ENCODE peak calls at places on chromosomes 3 and 15, in five cellular contexts. V, C, D, M and A are unnamed samples.

GRCh38 chr3:45864760-45865567 is 21.4 kb upstream of the CCR9 start:
- DNase-seq in V (no peak), C (no peak), D (no peak), M (no peak), A (no peak)

GRCh38 chr15:87631775-87632174 is 624.8 kb downstream of the NTRK3 start:
- DNase-seq in V (no peak), C (no peak), D (no peak), M (no peak), A (no peak)

GRCh38 chr15:66751579-66751978 is 49.5 kb downstream of the SMAD6 start:
- DNase-seq in V (no peak), C (no peak), D (no peak), M (no peak), A (no peak)

GRCh38 chr15:28096720-28097431 is 2.2 kb downstream of the OCA2 start:
- DNase-seq in V (no peak), C (no peak), D (no peak), M (peak), A (no peak)

GRCh38 chr3:109731639-109732473 is 394.5 kb upstream of the DPPA4 start:
- DNase-seq in V (peak), C (peak), D (peak), M (peak), A (no peak)

GRCh38 chr15:70209499-70209898 is 111.8 kb upstream of the TLE3 start:
- DNase-seq in V (no peak), C (no peak), D (no peak), M (no peak), A (no peak)

GRCh38 chr3:5476403-5476802 is 288.9 kb downstream of the EDEM1 start:
- DNase-seq in V (no peak), C (no peak), D (no peak), M (no peak), A (no peak)

GRCh38 chr3:152403632-152404066 is 134.9 kb downstream of the MBNL1 start:
- DNase-seq in V (peak), C (no peak), D (no peak), M (no peak), A (no peak)

GRCh38 chr3:51622868-51623267 is 48.2 kb upstream of the TEX264 start:
- DNase-seq in V (peak), C (peak), D (no peak), M (no peak), A (no peak)

GRCh38 chr15:49622561-49622960 is 1.7 kb downstream of the DTWD1 start:
- DNase-seq in V (no peak), C (peak), D (no peak), M (peak), A (no peak)

GRCh38 chr3:14801031-14801430 is 17.7 kb upstream of the FGD5 start:
- DNase-seq in V (no peak), C (no peak), D (no peak), M (no peak), A (no peak)

GRCh38 chr3:108472011-108472591 is 38.3 kb downstream of the MYH15 start:
- DNase-seq in V (peak), C (peak), D (no peak), M (no peak), A (no peak)

GRCh38 chr15:24678485-24678884 is 2.9 kb downstream of the NPAP1 start:
- DNase-seq in V (no peak), C (no peak), D (no peak), M (peak), A (no peak)

GRCh38 chr3:193407156-193407555 is 28.6 kb upstream of the ATP13A5 start:
- DNase-seq in V (no peak), C (no peak), D (no peak), M (peak), A (no peak)

GRCh38 chr15:100893964-100894295 is 14.3 kb downstream of the ALDH1A3 start:
- DNase-seq in V (no peak), C (no peak), D (no peak), M (no peak), A (no peak)

GRCh38 chr3:180492047-180492446 is 109.9 kb upstream of the TTC14 start:
- DNase-seq in V (no peak), C (no peak), D (no peak), M (no peak), A (no peak)

GRCh38 chr3:47261301-47261700 is 21.3 kb downstream of the KIF9 start:
- DNase-seq in V (no peak), C (no peak), D (no peak), M (no peak), A (no peak)

GRCh38 chr15:31305375-31305774 is 21.3 kb upstream of the KLF13 start:
- DNase-seq in V (no peak), C (no peak), D (no peak), M (no peak), A (no peak)

GRCh38 chr15:71821547-71822129 is 11.3 kb downstream of the NR2E3 start:
- DNase-seq in V (no peak), C (no peak), D (no peak), M (no peak), A (no peak)

GRCh38 chr3:140206196-140207040 is 271.4 kb downstream of the CLSTN2 start:
- DNase-seq in V (peak), C (peak), D (no peak), M (peak), A (no peak)

GRCh38 chr3:98897701-98898100 is 3.8 kb downstream of the DCBLD2 start:
- DNase-seq in V (no peak), C (peak), D (no peak), M (no peak), A (no peak)

GRCh38 chr15:75706682-75706954 is 6.0 kb downstream of the CSPG4 start:
- DNase-seq in V (no peak), C (no peak), D (no peak), M (no peak), A (no peak)
- H3K4me3 ChIP-seq in V (no peak), C (no peak), D (no peak), M (no peak), A (no peak)

GRCh38 chr15:52791776-52792175 is 1.6 kb upstream of the ONECUT1 start:
- DNase-seq in V (no peak), C (no peak), D (no peak), M (no peak), A (no peak)
- H3K4me3 ChIP-seq in V (no peak), C (no peak), D (no peak), M (peak), A (no peak)

GRCh38 chr3:184512621-184513020 is 49.0 kb upstream of the EPHB3 start:
- DNase-seq in V (no peak), C (no peak), D (no peak), M (no peak), A (no peak)

GRCh38 chr3:184513276-184514150 is 48.1 kb upstream of the EPHB3 start:
- DNase-seq in V (peak), C (peak), D (peak), M (peak), A (no peak)

GRCh38 chr3:184508938-184509337 is 52.6 kb upstream of the EPHB3 start:
- DNase-seq in V (no peak), C (no peak), D (no peak), M (no peak), A (no peak)

GRCh38 chr3:184511741-184512140 is 49.8 kb upstream of the EPHB3 start:
- DNase-seq in V (no peak), C (no peak), D (no peak), M (no peak), A (no peak)

DNA sequence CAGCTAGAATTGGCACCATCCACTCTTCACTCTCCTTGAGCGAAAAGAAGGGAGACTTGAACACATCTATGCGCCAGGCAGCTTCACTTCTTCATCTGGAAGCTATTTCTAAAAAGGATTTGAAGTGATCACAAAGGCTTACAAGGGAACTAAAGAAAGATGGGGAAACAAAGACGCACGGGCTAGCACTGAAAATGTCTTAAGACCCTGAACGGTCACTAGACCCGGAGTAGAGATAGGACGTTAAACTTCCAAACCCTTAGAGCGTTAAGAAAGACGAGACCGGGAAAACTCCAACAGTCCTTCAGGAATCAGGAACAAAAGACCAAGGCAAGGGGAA is 47.5 kb upstream of the EPHB3 start:
- DNase-seq in V (no peak), C (no peak), D (no peak), M (peak), A (no peak)
- H3K4me3 ChIP-seq in V (peak), C (no peak), D (peak), M (peak), A (no peak)

GRCh38 chr3:121552797-121553196 is 7.0 kb upstream of the POLQ start:
- DNase-seq in V (no peak), C (no peak), D (no peak), M (no peak), A (no peak)

GRCh38 chr3:121557426-121557934 is 10.3 kb upstream of the ARGFX start:
- DNase-seq in V (no peak), C (no peak), D (no peak), M (no peak), A (no peak)

DNA sequence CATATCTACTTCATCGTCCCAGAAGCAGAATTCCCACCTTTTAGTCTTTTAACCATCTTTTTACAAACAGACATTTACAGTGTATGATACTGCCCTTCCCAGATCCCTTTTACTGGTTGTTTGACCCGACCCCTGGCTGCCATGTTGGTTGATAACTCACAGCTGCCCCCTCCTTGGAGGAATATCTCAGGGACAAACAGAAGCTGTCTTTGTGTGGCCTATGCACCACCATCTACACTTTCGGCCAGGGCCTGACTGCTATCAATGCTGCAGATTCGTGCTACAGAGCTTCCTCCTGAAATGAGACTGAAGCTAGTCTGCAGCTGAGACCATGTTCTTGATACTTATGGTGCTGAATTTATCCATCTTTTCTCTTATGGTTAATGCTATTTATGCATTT is 6.6 kb upstream of the POLQ start:
- DNase-seq in V (no peak), C (no peak), D (no peak), M (no peak), A (no peak)
- H3K4me3 ChIP-seq in V (no peak), C (no peak), D (no peak), M (no peak), A (no peak)

DNA sequence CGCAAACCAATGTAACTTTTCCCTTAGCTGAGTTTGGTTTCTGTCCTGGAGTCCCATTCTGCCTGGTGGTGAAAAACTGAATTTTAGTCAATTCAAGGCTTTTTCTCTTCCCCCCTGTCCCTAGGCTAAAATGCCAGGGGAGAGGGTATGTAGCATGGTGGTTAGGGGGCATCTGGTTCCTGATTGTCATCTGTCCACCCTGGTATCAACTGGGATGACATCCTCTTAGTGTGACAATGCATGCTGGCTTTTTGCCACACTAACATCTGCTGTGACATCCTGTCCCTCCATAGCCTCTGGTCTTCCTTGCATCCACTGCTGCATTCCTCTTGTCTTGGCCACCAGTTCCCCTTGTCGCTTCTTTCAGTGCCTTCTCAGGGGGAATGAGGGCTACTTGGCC is 73.7 kb downstream of the ABHD5 start:
- DNase-seq in V (no peak), C (no peak), D (no peak), M (no peak), A (no peak)
- H3K4me3 ChIP-seq in V (no peak), C (no peak), D (no peak), M (no peak), A (no peak)

GRCh38 chr3:58217209-58217811 is 6.5 kb upstream of the DNASE1L3 start:
- DNase-seq in V (no peak), C (peak), D (no peak), M (peak), A (peak)
- H3K4me3 ChIP-seq in V (no peak), C (no peak), D (no peak), M (no peak), A (peak)

DNA sequence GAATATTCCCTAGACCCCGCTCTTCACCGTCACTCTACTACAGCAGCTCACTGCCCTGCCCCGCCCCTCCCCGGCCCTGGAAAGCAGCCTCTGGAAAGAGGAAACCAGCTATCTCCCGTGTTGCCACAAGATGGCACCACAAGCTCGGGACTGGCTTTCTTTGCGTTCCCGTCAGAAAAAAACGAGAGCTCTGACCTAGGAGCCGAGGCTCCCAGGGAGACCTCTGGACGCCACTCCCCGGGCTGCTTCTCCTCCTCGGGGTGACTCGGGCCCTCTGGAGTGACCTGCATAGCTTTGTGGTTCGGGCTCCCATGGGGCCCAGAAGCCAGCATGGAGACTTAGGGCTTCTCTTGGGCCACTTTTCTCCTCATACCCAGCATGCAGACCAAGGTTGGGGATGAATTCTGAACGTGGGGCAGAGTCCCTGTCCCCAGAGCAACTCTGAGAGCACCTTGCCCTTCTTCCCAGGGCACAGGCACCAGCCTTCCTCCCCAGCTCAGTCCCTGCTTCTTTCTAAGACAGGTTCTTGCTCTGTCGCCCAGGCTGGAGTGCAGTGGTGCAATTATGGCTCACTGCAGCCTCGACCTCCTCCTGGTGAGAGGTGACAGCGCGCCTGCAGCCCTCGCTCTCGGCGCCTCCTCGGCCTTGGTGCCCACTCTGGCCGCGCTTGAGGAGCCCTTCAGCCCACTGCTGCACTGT is 19.0 kb downstream of the STOML1 start:
- DNase-seq in V (no peak), C (peak), D (no peak), M (peak), A (no peak)
- H3K4me3 ChIP-seq in V (peak), C (no peak), D (no peak), M (no peak), A (peak)

GRCh38 chr3:18558526-18558925 is 133.4 kb upstream of the SATB1 start:
- DNase-seq in V (no peak), C (no peak), D (no peak), M (no peak), A (no peak)
- H3K4me3 ChIP-seq in V (no peak), C (no peak), D (no peak), M (no peak), A (no peak)

DNA sequence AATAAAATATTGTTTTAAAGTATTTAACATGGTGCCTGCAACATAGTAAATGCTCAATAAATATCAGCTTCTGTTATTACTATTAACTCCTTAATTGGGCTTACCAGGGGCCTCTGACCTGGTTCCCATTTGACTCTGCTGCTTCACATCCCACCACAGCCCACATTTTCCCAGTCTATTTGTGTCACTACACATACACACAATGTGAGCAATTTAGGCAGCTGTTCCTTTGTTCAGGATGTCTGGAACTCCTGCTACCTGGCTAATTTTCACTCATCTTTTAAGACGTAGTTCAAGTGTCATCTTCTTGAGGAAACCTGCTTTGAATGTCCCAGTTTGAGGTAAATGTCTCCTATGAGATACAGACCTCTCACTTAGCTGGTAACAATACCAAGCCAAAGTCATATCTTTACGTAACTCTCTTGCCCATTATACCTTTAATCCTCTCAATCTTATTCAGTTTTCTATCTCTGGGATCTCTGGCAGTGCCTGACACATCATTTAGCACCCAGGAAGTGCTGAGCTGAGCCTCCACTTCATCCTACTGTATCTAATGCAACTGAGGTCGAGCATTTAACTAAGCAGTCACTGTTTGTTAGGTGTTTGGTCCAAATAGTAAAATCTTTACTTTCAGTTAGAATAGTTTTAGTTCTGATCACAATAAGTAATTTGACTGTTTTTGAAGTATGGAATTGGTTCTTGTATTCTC is 4.5 kb downstream of the TGFBR2 start:
- DNase-seq in V (no peak), C (no peak), D (no peak), M (no peak), A (no peak)
- H3K4me3 ChIP-seq in V (peak), C (peak), D (no peak), M (no peak), A (peak)

GRCh38 chr3:165195226-165195625 is 958 bp downstream of the SLITRK3 start:
- DNase-seq in V (no peak), C (no peak), D (no peak), M (peak), A (no peak)
- H3K4me3 ChIP-seq in V (peak), C (peak), D (peak), M (peak), A (no peak)